ENCODE peak calls at places on chromosomes 13 and 19, in five cellular contexts. A, E, O, I and Z are unnamed samples.

GRCh38 chr19:17803264-17803896 is 8.4 kb downstream of the B3GNT3 start:
- DNase-seq in O (no peak), A (no peak), E (no peak), I (no peak), Z (no peak)

GRCh38 chr13:40639226-40639681 is 27.2 kb downstream of the FOXO1 start:
- DNase-seq in I (no peak), O (peak), E (no peak), A (no peak), Z (no peak)

GRCh38 chr19:8609210-8610040 is 1.1 kb downstream of the ADAMTS10 start:
- DNase-seq in E (no peak), A (peak), I (no peak), O (peak), Z (peak)

GRCh38 chr19:7395793-7396192 is 47.1 kb downstream of the ARHGEF18 start:
- DNase-seq in O (no peak), A (no peak), I (no peak), E (no peak), Z (no peak)

GRCh38 chr19:10952809-10953208 is 8.0 kb upstream of the SMARCA4 start:
- DNase-seq in E (no peak), O (no peak), A (no peak), I (no peak), Z (no peak)

GRCh38 chr19:47035127-47035494 is 13.3 kb downstream of the TMEM160 start:
- DNase-seq in I (no peak), O (no peak), A (no peak), E (no peak), Z (peak)

GRCh38 chr13:111939285-111940278 is 127.4 kb upstream of the SOX1 start:
- DNase-seq in A (no peak), O (no peak), I (no peak), E (no peak), Z (no peak)

GRCh38 chr13:38264363-38265134 is 85.1 kb upstream of the UFM1 start:
- DNase-seq in O (no peak), E (no peak), I (no peak), A (no peak), Z (no peak)

GRCh38 chr19:12112701-12113100 is 27.4 kb downstream of the ZNF20 start:
- DNase-seq in E (no peak), A (no peak), I (no peak), O (peak), Z (no peak)

GRCh38 chr19:34475975-34476594 is 5.5 kb upstream of the WTIP start:
- DNase-seq in I (no peak), A (no peak), E (no peak), O (no peak), Z (no peak)

GRCh38 chr13:50074843-50075242 is 59.6 kb downstream of the KCNRG start:
- DNase-seq in O (no peak), E (no peak), A (no peak), I (no peak), Z (no peak)

GRCh38 chr13:35714588-35714987 is 238.1 kb upstream of the MAB21L1 start:
- DNase-seq in A (no peak), I (no peak), O (no peak), E (no peak), Z (no peak)

GRCh38 chr13:77623797-77624196 is 73.7 kb upstream of the SLAIN1 start:
- DNase-seq in E (no peak), A (no peak), O (no peak), I (no peak), Z (no peak)

GRCh38 chr13:77619655-77620054 is 77.8 kb upstream of the SLAIN1 start:
- DNase-seq in A (no peak), I (no peak), E (no peak), O (no peak), Z (no peak)

GRCh38 chr13:77616027-77616426 is 80.5 kb downstream of the SCEL start:
- DNase-seq in E (no peak), I (no peak), O (no peak), A (no peak), Z (no peak)

GRCh38 chr13:77620138-77620537 is 77.3 kb upstream of the SLAIN1 start:
- DNase-seq in I (no peak), O (no peak), A (no peak), E (no peak), Z (no peak)
- TF ChIP-seq SUZ12 in I (no peak), O (no peak), A (no peak), E (no peak), Z (no peak)

GRCh38 chr19:15457701-15458484 is 6.5 kb downstream of the RASAL3 start:
- DNase-seq in E (no peak), O (no peak), I (no peak), A (no peak), Z (no peak)

GRCh38 chr19:15454371-15454800 is 4.6 kb upstream of the WIZ start:
- DNase-seq in A (no peak), O (no peak), I (no peak), E (no peak), Z (no peak)

GRCh38 chr19:15456441-15456840 is 6.7 kb upstream of the WIZ start:
- DNase-seq in E (no peak), O (no peak), I (no peak), A (no peak), Z (no peak)

GRCh38 chr19:15455996-15456395 is 6.2 kb upstream of the WIZ start:
- DNase-seq in E (no peak), O (no peak), A (no peak), I (no peak), Z (no peak)

DNA sequence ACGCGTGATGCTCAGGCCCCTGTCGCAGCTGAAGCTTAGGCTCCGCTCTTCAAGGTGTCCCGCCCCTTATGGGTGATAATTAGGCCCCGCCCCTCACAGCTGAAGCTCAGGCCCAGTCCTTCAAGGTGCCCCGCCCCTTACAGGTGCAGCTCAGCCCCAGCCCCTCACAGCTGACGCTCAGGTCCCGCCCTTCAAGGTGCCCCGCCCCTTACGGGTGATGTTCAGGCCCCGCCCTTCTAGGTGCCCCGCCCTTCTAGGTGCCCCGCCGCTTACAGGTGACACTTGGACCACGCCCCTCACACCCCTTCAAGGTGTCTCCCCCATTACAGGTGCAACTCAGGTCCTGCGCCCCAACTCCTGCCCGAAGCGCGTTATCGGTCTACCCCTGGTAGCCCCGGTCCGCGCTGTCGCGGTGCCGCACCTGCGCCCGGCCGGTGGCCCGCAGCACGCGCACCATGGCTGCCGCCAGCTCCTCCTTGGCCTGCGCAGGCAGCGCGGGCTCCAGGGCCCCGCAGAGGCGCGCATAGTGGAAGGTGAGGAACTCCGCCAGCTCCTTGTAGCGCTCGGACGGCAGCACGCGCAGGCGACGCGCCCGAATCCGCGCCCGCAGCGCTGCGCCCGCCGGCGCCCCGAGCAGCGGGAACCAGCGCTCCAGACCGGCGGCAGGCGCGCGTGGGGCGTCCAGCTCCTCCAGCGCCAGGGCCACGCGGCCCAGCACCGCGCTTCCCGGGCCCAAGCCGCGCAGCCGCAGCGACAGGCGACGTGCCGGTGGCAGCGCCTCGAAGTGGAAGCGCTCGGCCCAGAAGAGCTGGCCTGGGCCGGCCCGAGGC is 7.3 kb downstream of the RASAL3 start:
- DNase-seq in A (peak), E (peak), I (no peak), O (no peak), Z (no peak)
- TF ChIP-seq SUZ12 in A (no peak), E (peak), I (no peak), O (no peak), Z (no peak)

GRCh38 chr13:90824027-90824426 is 523.5 kb upstream of the MIR17HG start:
- DNase-seq in O (no peak), A (no peak), I (no peak), E (no peak), Z (no peak)
- TF ChIP-seq SUZ12 in O (no peak), A (no peak), I (no peak), E (no peak), Z (no peak)

GRCh38 chr13:59279024-59279423 is 884.7 kb downstream of the DIAPH3 start:
- DNase-seq in E (no peak), A (no peak), O (no peak), I (no peak), Z (no peak)

GRCh38 chr13:59277106-59277505 is 886.6 kb downstream of the DIAPH3 start:
- DNase-seq in A (no peak), E (no peak), I (no peak), O (no peak), Z (no peak)

GRCh38 chr13:59270327-59270726 is 893.4 kb downstream of the DIAPH3 start:
- DNase-seq in I (no peak), E (no peak), A (no peak), O (no peak), Z (no peak)

GRCh38 chr13:59276436-59276835 is 887.3 kb downstream of the DIAPH3 start:
- DNase-seq in O (no peak), I (no peak), A (no peak), E (no peak), Z (no peak)

GRCh38 chr13:59274958-59275727 is 888.6 kb downstream of the DIAPH3 start:
- DNase-seq in O (no peak), E (no peak), A (no peak), I (peak), Z (no peak)
- TF ChIP-seq SUZ12 in O (no peak), E (no peak), A (no peak), I (no peak), Z (no peak)

GRCh38 chr13:48501705-48502104 is 31.2 kb downstream of the RCBTB2 start:
- DNase-seq in E (no peak), I (no peak), A (no peak), O (no peak), Z (no peak)
- TF ChIP-seq SUZ12 in E (no peak), I (no peak), A (no peak), O (no peak), Z (no peak)

DNA sequence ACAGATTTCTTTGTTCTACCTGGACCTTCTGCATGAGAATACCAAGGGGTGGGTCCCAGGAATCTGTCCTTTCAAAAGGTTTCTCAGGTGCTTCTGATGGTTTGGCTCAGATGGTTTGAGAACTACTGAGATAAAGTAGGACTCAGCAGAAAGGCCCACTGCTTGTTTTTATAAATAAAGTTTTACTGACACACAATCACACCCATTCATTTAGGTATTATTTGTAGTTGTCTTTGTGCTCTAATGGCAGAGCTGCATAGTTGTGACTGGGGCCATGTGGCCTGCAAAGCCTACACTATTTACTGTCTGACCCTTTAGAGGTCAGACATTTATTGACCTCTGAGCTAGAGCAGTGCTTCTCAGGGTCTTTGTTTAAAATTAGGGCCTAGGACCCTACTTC is 17.6 kb downstream of the EDDM13 start:
- DNase-seq in I (no peak), A (no peak), E (no peak), O (no peak), Z (no peak)
- TF ChIP-seq SUZ12 in I (no peak), A (no peak), E (no peak), O (no peak), Z (no peak)